ENCODE peak calls at places on chromosomes 12 and 14, in four cellular contexts. L, X, I and V are unnamed samples.

GRCh38 chr12:2924019-2924418 is 33.3 kb downstream of the TULP3 start:
- DNase-seq in L (no peak), X (no peak), I (peak), V (no peak)

GRCh38 chr14:44988694-44989093 is 26.7 kb downstream of the TOGARAM1 start:
- DNase-seq in L (peak), X (no peak), I (no peak), V (no peak)

GRCh38 chr14:24659916-24660570 is 26.1 kb upstream of the GZMB start:
- DNase-seq in X (no peak), I (no peak), L (no peak), V (no peak)

GRCh38 chr12:46357438-46358324 is 14.9 kb downstream of the SLC38A2 start:
- DNase-seq in I (peak), X (no peak), L (no peak), V (no peak)

GRCh38 chr12:77153706-77154105 is 88.3 kb upstream of the E2F7 start:
- DNase-seq in L (no peak), X (no peak), I (no peak), V (no peak)

GRCh38 chr14:76762617-76763361 is 1.5 kb downstream of the VASH1 start:
- DNase-seq in L (no peak), X (no peak), I (no peak), V (no peak)

GRCh38 chr12:45051490-45052105 is 699 bp upstream of the DBX2 start:
- DNase-seq in X (no peak), L (no peak), I (peak), V (no peak)

GRCh38 chr12:48933664-48934311 is 8.5 kb upstream of the FKBP11 start:
- DNase-seq in X (no peak), L (no peak), I (no peak), V (no peak)